ENCODE peak calls at places on chromosomes 6 and 20, in seven cellular contexts. H is GM06990, T is retinal pigment epithelial cell, P is hepatocyte, V is epithelial cell of esophagus, K is HepG2, L is AG10803. Z is an unnamed sample.

GRCh38 chr6:136401749-136402148 is 112.1 kb upstream of the BCLAF1 start:
- DNase-seq in P (no peak), H (no peak), K (no peak), T (no peak), V (peak; percentile 9), L (peak; percentile 46), Z (no peak)

GRCh38 chr6:21808551-21809181 is 215.1 kb downstream of the SOX4 start:
- DNase-seq in V (no peak), P (peak; percentile 60), L (peak; percentile 37), K (no peak), T (no peak), H (no peak), Z (no peak)

GRCh38 chr6:30935018-30935417 is 3.0 kb upstream of the SFTA2 start:
- DNase-seq in V (peak; percentile 75), L (no peak), T (no peak), H (no peak), K (no peak), P (peak; percentile 77), Z (no peak)

GRCh38 chr6:31621991-31622390 is 1.5 kb downstream of the PRRC2A start:
- DNase-seq in H (no peak), P (no peak), K (no peak), V (peak; percentile 25), T (no peak), L (peak; percentile 31), Z (no peak)

GRCh38 chr20:6689339-6689973 is 78.0 kb upstream of the BMP2 start:
- DNase-seq in T (no peak), K (no peak), V (no peak), P (no peak), L (no peak), H (no peak), Z (no peak)

GRCh38 chr20:57013741-57014140 is 252.7 kb downstream of the BMP7 start:
- DNase-seq in H (no peak), V (peak; percentile 11), L (no peak), P (peak; percentile 58), T (no peak), K (no peak), Z (no peak)

GRCh38 chr6:129444683-129445082 is 265.3 kb downstream of the ARHGAP18 start:
- DNase-seq in T (no peak), L (no peak), V (no peak), P (no peak), H (no peak), K (no peak), Z (no peak)

GRCh38 chr20:60477958-60478357 is 519.7 kb downstream of the CDH26 start:
- DNase-seq in T (no peak), H (no peak), K (no peak), P (no peak), V (no peak), L (no peak), Z (no peak)

GRCh38 chr20:53867741-53868351 is 202.5 kb downstream of the BCAS1 start:
- DNase-seq in V (peak; percentile 96), P (no peak), L (no peak), K (no peak), H (no peak), T (no peak), Z (no peak)

GRCh38 chr6:144651219-144651618 is 366.1 kb downstream of the UTRN start:
- DNase-seq in P (no peak), K (no peak), T (no peak), L (no peak), V (no peak), H (no peak), Z (no peak)

GRCh38 chr6:144647971-144648651 is 363.0 kb downstream of the UTRN start:
- DNase-seq in V (no peak), H (no peak), K (peak; percentile 83), T (no peak), P (no peak), L (no peak), Z (no peak)

GRCh38 chr6:144646066-144646800 is 361.1 kb downstream of the UTRN start:
- DNase-seq in K (no peak), T (no peak), P (no peak), L (no peak), V (no peak), H (no peak), Z (no peak)

GRCh38 chr6:144647406-144647964 is 362.4 kb downstream of the UTRN start:
- DNase-seq in T (peak; percentile 59), L (no peak), P (peak; percentile 32), H (no peak), K (peak; percentile 46), V (no peak), Z (no peak)

DNA sequence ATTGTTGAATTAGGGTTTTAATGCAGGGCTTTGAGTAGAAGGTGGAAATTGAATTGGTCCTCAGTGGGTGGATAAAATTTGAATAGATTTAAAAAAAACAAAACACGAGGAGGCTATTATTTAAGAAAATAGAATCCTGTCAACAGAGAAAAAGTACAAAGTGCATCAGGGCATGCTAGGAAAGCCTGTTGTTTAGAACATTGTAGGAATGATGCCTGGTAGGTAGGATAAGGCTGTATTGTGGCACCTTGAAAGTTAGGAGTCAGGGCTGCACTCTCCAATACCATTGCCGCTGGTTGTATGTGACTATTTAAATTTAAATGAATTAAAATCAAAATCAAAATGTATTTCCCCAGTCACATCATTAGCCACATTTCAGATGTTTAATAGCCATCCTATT is 363.9 kb downstream of the UTRN start:
- DNase-seq in P (no peak), T (no peak), H (no peak), L (no peak), K (peak; percentile 39), V (no peak), Z (no peak)
- H3K4me3 ChIP-seq in P (no peak overlapping the region), T (no peak overlapping the region), H (no peak overlapping the region), L (no peak overlapping the region), K (no peak overlapping the region), V (no peak overlapping the region), Z (no peak overlapping the region)

DNA sequence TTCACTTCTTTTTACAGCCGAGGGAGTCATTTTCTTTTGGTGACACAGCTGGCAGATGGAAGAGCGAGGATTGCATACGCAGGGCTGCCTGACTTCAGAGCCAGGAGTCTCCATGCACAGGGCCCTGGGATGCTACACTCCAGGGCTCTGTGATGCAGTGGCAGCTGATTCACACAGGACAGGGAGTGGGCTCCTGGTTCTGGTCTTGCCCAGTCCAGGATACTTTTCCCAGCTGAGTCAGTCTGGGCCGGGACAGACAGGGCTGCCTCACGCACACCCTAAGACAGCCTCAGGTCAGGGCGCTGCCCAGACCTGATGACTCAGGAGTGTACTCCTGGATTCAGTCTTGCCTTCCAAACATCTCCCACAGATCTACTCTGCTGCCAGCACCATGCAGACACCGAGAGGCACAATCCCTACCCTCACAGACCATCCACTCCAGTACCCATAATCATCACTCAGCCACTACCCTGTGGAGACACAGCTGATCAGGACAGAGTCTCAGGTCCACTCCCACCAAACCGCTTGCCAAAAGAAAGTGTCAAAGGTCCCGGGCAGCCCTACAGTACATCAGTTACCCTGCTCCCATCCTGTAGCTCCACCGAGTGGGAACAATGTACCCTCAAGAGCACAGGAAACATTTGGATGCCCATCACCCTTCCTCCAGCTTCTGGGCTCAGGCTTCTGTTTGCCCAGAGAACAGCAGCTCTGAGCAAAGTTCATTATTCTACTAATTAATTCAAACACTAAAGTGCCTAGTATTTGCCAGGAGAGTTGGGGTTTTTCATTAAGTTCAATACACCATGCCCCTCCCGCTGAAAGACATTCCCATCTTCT is 11.5 kb downstream of the SDC4 start:
- DNase-seq in L (peak; percentile 93), H (no peak), T (no peak), P (peak; percentile 78), K (peak; percentile 88), V (peak; percentile 99), Z (no peak)
- H3K4me3 ChIP-seq in L (no peak overlapping the region), H (no peak overlapping the region), T (no peak overlapping the region), P (no peak overlapping the region), K (peak overlapping the region; percentile 57), V (no peak overlapping the region), Z (no peak overlapping the region)

GRCh38 chr6:7052441-7052936 is 55.3 kb upstream of the RREB1 start:
- DNase-seq in P (peak; percentile 41), T (no peak), H (peak; percentile 16), V (no peak), K (no peak), L (peak; percentile 62), Z (no peak)
- H3K4me3 ChIP-seq in P (peak overlapping the region; percentile 59), T (peak overlapping the region; percentile 53), H (peak overlapping the region; percentile 58), V (peak overlapping the region; percentile 46), K (no peak overlapping the region), L (peak overlapping the region; percentile 56), Z (peak overlapping the region; percentile 61)

GRCh38 chr6:87925373-87926060 is 122.1 kb upstream of the SPACA1 start:
- DNase-seq in T (no peak), H (peak; percentile 88), K (no peak), L (no peak), V (no peak), P (no peak), Z (no peak)

GRCh38 chr6:87922191-87922946 is 125.3 kb upstream of the SPACA1 start:
- DNase-seq in H (peak; percentile 35), L (no peak), T (no peak), K (no peak), V (no peak), P (no peak), Z (no peak)

GRCh38 chr6:87922947-87923330 is 124.7 kb upstream of the SPACA1 start:
- DNase-seq in V (no peak), K (no peak), L (no peak), H (peak; percentile 75), P (no peak), T (no peak), Z (peak; percentile 21)

GRCh38 chr6:87921034-87921433 is 126.6 kb upstream of the SPACA1 start:
- DNase-seq in V (no peak), P (no peak), K (no peak), T (no peak), L (no peak), H (no peak), Z (no peak)

DNA sequence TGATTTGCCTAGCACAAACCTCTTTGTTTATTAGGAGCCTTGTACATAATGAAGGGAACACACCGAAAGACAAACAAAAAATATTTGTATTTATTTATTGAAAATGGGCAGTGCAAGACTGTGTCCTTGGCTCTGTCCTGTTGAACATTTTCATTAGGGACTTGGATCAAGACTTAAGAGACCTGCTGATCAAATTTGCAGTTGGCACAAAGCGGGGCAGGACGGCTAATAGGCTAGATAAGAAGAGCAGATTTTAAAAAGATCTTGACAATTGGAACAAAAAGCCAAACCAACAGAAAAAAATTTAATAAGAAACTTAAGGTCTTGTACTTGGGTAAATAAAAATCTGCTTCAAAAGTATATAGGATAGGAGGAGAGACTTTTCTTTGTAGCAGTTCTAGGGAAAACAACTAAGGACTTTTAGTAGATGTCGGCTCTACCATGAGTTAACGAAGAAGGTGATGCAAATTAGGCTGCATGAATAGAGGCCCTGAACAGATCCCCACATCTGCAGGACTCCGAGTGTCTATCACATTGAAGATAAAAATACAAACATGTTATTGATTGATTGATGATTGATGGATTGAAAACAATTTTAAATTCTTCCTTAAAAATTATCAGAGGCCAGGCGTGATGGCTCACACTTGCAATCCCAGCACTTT is 124.1 kb upstream of the SPACA1 start:
- DNase-seq in T (no peak), V (no peak), P (no peak), K (no peak), H (no peak), L (no peak), Z (no peak)
- H3K4me3 ChIP-seq in T (no peak overlapping the region), V (no peak overlapping the region), P (no peak overlapping the region), K (no peak overlapping the region), H (no peak overlapping the region), L (no peak overlapping the region), Z (no peak overlapping the region)

DNA sequence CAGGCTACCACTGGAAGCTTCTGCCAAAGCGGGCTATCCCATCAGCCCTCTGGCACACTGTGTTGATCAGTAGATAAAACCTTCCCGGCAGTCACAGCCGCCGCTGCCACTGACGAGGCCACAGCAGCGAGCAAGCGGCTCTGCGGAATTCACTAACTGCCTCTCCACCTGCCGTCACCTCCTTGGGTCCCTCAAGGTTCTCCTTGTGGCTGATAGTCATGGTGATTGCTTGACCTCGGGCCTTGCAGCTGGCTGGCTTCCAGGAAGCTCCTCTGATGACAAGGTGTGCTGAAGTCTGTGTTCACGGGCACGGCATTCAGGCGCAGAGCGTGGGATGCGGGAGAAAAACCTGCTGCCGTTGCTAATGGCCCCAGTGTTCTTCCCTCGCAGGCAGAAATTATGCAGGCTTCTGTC is 315.8 kb downstream of the TFAP2A start:
- DNase-seq in P (peak; percentile 13), L (no peak), T (no peak), K (no peak), H (no peak), V (peak; percentile 30), Z (no peak)
- H3K4me3 ChIP-seq in P (no peak overlapping the region), L (no peak overlapping the region), T (peak overlapping the region; percentile 36), K (peak overlapping the region; percentile 9), H (no peak overlapping the region), V (no peak overlapping the region), Z (no peak overlapping the region)